ENCODE peak calls at places on chromosome 9, in nine cellular contexts. B is HCT116; W is CD8-positive, alpha-beta T cell; V is AG04450; Y is endothelial cell; P is mucosa of descending colon; L is HFF-Myc; I is cardiac fibroblast; S is colonic mucosa. N is an unnamed sample.

GRCh38 chr9:112355305-112355953 is 22.0 kb upstream of the PTBP3 start:
- DNase-seq in S (no peak), B (no peak), I (peak), V (no peak), L (no peak), P (no peak), W (no peak), Y (no peak), N (peak)

GRCh38 chr9:78714591-78714990 is 417.7 kb downstream of the PSAT1 start:
- DNase-seq in W (no peak), Y (no peak), L (no peak), I (peak), B (no peak), S (no peak), P (no peak), V (no peak), N (no peak)

GRCh38 chr9:133505901-133506652 is 18.7 kb downstream of the MYMK start:
- DNase-seq in V (no peak), Y (no peak), P (no peak), L (peak), I (peak), B (no peak), W (no peak), S (no peak), N (no peak)

GRCh38 chr9:108151161-108151586 is 661.6 kb upstream of the KLF4 start:
- DNase-seq in P (no peak), W (no peak), Y (no peak), I (peak), V (peak), S (no peak), L (peak), B (no peak), N (no peak)

GRCh38 chr9:130774183-130774582 is 60.9 kb upstream of the ABL1 start:
- DNase-seq in L (no peak), S (no peak), W (no peak), I (no peak), B (no peak), Y (no peak), V (no peak), P (no peak), N (no peak)

GRCh38 chr9:25261445-25261844 is 416.8 kb downstream of the TUSC1 start:
- DNase-seq in S (no peak), W (no peak), L (no peak), Y (no peak), V (no peak), I (no peak), P (no peak), B (no peak), N (no peak)

GRCh38 chr9:134936021-134936761 is 18.5 kb upstream of the FCN1 start:
- DNase-seq in S (no peak), L (no peak), P (no peak), I (no peak), W (no peak), V (no peak), Y (no peak), B (no peak), N (no peak)

GRCh38 chr9:91933556-91934352 is 16.3 kb downstream of the ROR2 start:
- DNase-seq in V (no peak), W (no peak), P (no peak), B (no peak), L (no peak), I (peak), Y (no peak), S (no peak), N (no peak)

GRCh38 chr9:35615981-35616680 is 2.1 kb downstream of the CD72 start:
- DNase-seq in P (no peak), Y (no peak), V (no peak), B (no peak), L (no peak), I (no peak), W (no peak), S (no peak), N (no peak)

GRCh38 chr9:108830292-108830691 is 25.5 kb downstream of the ACTL7B start:
- DNase-seq in P (no peak), L (no peak), Y (no peak), V (no peak), S (no peak), I (no peak), B (no peak), W (no peak), N (no peak)

GRCh38 chr9:107208121-107208520 is 75.0 kb upstream of the RAD23B start:
- DNase-seq in W (no peak), P (no peak), I (peak), B (no peak), Y (no peak), S (no peak), L (no peak), V (no peak), N (no peak)

GRCh38 chr9:35948901-35949318 is 9.0 kb downstream of the OR2S2 start:
- DNase-seq in V (no peak), L (no peak), Y (no peak), B (no peak), I (no peak), S (peak), P (peak), W (no peak), N (no peak)

GRCh38 chr9:130675396-130675795 is 11.0 kb downstream of the PRDM12 start:
- DNase-seq in L (no peak), I (no peak), B (no peak), V (no peak), Y (no peak), W (no peak), S (no peak), P (no peak), N (no peak)

GRCh38 chr9:114174876-114175771 is 19.8 kb downstream of the COL27A1 start:
- DNase-seq in V (no peak), S (peak), I (peak), W (no peak), Y (no peak), L (no peak), B (no peak), P (peak), N (no peak)

GRCh38 chr9:89940625-89941024 is 335.8 kb downstream of the GADD45G start:
- DNase-seq in P (no peak), V (no peak), I (no peak), W (no peak), Y (no peak), S (no peak), L (peak), B (no peak), N (no peak)

GRCh38 chr9:33210006-33210715 is 29.8 kb upstream of the SPINK4 start:
- DNase-seq in P (no peak), W (no peak), Y (no peak), L (no peak), I (no peak), B (no peak), V (no peak), S (no peak), N (no peak)
- TF ChIP-seq CTCF in P (no peak), W (no peak), Y (no peak), L (no peak), I (no peak), B (no peak), V (no peak), S (no peak), N (no peak)

DNA sequence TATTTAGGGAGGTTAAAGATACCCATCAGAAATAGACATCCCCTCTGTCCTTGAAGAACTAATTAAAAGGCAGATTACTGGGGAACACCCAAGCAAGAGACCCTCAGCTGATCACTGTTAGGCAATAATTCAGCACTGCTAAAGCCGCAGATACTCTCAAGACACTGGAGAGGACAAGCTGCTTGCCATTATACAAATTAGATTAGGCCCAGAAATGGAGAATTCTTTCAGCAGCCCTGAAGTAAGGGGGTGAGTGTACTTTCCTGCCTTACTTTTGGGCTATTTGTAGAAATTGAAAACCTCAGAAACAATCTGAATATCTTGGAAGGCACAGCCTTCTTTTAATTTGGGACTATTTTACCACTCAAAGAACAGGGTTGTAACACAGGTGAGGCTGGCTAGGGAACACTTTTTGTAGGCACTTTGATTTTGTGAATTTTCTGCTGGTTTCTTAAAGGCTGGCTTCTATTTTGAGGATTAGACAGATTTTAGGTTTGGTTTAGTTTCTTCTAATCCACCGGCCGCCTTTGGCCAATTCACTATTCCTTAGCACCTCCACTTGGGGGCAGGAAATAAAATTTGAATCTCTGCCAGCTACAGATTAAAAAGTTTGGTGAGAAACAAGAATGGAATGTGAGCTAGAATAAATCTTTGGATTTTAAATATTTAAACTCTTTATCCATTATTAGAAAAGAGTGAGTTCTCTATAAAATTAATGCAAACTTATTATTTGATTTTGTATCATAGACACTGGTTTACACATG is 106.0 kb downstream of the SMARCA2 start:
- DNase-seq in W (no peak), P (no peak), S (no peak), V (peak), L (no peak), I (peak), Y (no peak), B (peak), N (no peak)
- TF ChIP-seq CTCF in W (no peak), P (no peak), S (no peak), V (peak), L (no peak), I (peak), Y (no peak), B (peak), N (no peak)

GRCh38 chr9:121890746-121891145 is 202.4 kb downstream of the TTLL11 start:
- DNase-seq in Y (no peak), S (no peak), L (no peak), V (no peak), I (no peak), W (no peak), B (no peak), P (no peak), N (no peak)

GRCh38 chr9:121886759-121887485 is 206.2 kb downstream of the TTLL11 start:
- DNase-seq in L (no peak), I (no peak), P (peak), W (no peak), S (peak), V (no peak), B (no peak), Y (no peak), N (no peak)

GRCh38 chr9:121887553-121888437 is 205.3 kb downstream of the TTLL11 start:
- DNase-seq in Y (no peak), L (no peak), S (peak), W (no peak), V (no peak), B (no peak), P (no peak), I (no peak), N (no peak)

GRCh38 chr9:121889990-121890563 is 203.0 kb downstream of the TTLL11 start:
- DNase-seq in W (no peak), Y (no peak), V (no peak), S (no peak), P (no peak), B (no peak), L (no peak), I (no peak), N (no peak)

GRCh38 chr9:121888438-121888775 is 204.7 kb downstream of the TTLL11 start:
- DNase-seq in Y (no peak), W (no peak), B (no peak), L (peak), P (no peak), V (no peak), S (no peak), I (peak), N (no peak)
- TF ChIP-seq CTCF in Y (no peak), W (no peak), B (no peak), L (no peak), P (no peak), V (no peak), S (no peak), I (peak), N (no peak)

GRCh38 chr9:101311759-101312420 is 72.9 kb downstream of the BAAT start:
- DNase-seq in P (peak), S (no peak), B (peak), I (peak), W (no peak), V (peak), Y (peak), L (peak), N (peak)
- TF ChIP-seq CTCF in P (peak), S (peak), B (peak), I (peak), W (peak), V (peak), Y (peak), L (peak), N (peak)

GRCh38 chr9:84668204-84669007 is 1.1 kb upstream of the NTRK2 start:
- DNase-seq in V (no peak), S (peak), L (peak), P (peak), Y (peak), W (no peak), I (peak), B (peak), N (peak)
- TF ChIP-seq CTCF in V (peak), S (peak), L (peak), P (no peak), Y (peak), W (no peak), I (peak), B (peak), N (peak)

GRCh38 chr9:97491216-97491999 is 10.1 kb upstream of the TMOD1 start:
- DNase-seq in P (no peak), B (no peak), L (no peak), Y (no peak), I (no peak), S (no peak), W (no peak), V (no peak), N (no peak)

GRCh38 chr9:97484134-97484533 is 17.3 kb upstream of the TMOD1 start:
- DNase-seq in B (no peak), W (no peak), L (no peak), Y (no peak), S (no peak), P (no peak), V (no peak), I (no peak), N (no peak)

GRCh38 chr9:97487880-97488279 is 13.6 kb upstream of the TMOD1 start:
- DNase-seq in L (no peak), P (no peak), W (no peak), B (no peak), Y (no peak), V (no peak), S (no peak), I (no peak), N (no peak)

DNA sequence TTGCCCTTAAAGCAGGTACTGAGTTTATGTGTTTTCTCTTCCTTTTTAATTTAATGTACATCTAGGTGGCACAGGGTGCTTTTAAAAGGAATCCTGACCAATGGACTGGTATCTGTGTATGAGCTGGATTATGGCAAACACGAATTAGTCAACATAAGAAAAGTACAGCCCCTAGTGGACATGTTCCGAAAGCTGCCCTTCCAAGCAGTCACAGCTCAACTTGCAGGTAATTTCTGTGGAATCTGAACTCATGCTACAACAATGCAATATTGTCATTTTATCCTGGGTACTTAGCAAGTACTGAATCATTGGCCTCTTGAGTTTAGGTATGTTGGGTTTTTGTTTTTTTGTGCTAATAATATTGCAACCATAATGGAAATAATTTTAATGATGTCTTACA is 14.4 kb upstream of the TMOD1 start:
- DNase-seq in S (no peak), V (no peak), P (no peak), B (no peak), I (no peak), L (no peak), Y (no peak), W (no peak), N (no peak)
- TF ChIP-seq CTCF in S (no peak), V (peak), P (no peak), B (peak), I (peak), L (peak), Y (peak), W (no peak), N (no peak)

DNA sequence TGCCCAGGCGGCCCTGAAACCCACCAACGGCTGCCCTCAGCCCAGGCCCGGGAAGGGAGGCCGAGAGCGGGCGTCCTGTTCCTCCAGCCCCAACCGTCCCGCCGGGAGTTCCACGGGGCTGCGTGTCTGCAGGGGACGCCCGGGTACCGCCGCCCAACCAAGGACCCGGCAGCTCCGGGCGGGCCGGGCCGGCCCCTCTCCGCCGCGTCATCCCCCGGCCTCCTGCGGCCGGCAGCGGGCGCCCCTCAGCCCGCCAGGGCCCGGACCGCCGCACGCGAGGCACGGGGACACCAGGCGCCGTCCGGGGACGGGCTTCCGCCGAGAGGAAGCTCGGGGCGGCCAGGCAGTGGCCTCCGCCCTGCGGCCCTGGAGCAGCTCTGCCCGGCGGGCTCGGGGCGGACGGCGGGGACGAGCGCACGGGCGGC is 432 bp downstream of the FBXW5 start:
- DNase-seq in V (peak), W (no peak), I (peak), Y (no peak), S (peak), P (no peak), L (no peak), B (no peak), N (peak)
- TF ChIP-seq CTCF in V (no peak), W (no peak), I (no peak), Y (no peak), S (no peak), P (no peak), L (no peak), B (no peak), N (peak)

N was measured in GM13976.